ENCODE peak calls at places on chromosomes 7 and 10, in five cellular contexts. G is lower leg skin, E is left ventricle myocardium inferior, P is OCI-LY7, T is astrocyte of the cerebellum. U is an unnamed sample.

GRCh38 chr7:82778021-82778420 is 334.4 kb upstream of the CACNA2D1 start:
- DNase-seq in P (no peak), E (no peak), T (peak), G (no peak), U (no peak)

GRCh38 chr10:46520381-46520780 is 36.1 kb downstream of the GPRIN2 start:
- DNase-seq in T (no peak), P (no peak), E (peak), G (peak), U (no peak)

GRCh38 chr7:79806161-79806734 is 328.4 kb upstream of the GNAI1 start:
- DNase-seq in P (no peak), T (no peak), E (no peak), G (no peak), U (no peak)

GRCh38 chr7:266851-267840 is 22.8 kb upstream of the FOXL3 start:
- DNase-seq in G (no peak), P (no peak), E (no peak), T (no peak), U (no peak)

GRCh38 chr7:42768037-42768436 is 143.8 kb downstream of the C7orf25 start:
- DNase-seq in P (no peak), E (no peak), G (no peak), T (no peak), U (no peak)

GRCh38 chr7:140656548-140657515 is 15.9 kb upstream of the ADCK2 start:
- DNase-seq in P (peak), G (no peak), T (no peak), E (no peak), U (no peak)

GRCh38 chr7:43278088-43278644 is 165.7 kb downstream of the HECW1 start:
- DNase-seq in P (no peak), E (no peak), G (no peak), T (no peak), U (no peak)

GRCh38 chr10:123213192-123213591 is 59.0 kb downstream of the BUB3 start:
- DNase-seq in P (no peak), E (no peak), G (no peak), T (no peak), U (no peak)

GRCh38 chr10:43890124-43890523 is 241.4 kb upstream of the ZNF32 start:
- DNase-seq in G (no peak), P (no peak), E (no peak), T (no peak), U (no peak)

GRCh38 chr7:38306136-38306535 is 32.7 kb upstream of the TARP start:
- DNase-seq in E (no peak), G (no peak), T (peak), P (no peak), U (no peak)

GRCh38 chr7:102823715-102824114 is 74.9 kb downstream of the FAM185A start:
- DNase-seq in P (no peak), T (no peak), E (no peak), G (no peak), U (no peak)

GRCh38 chr10:117860823-117861222 is 185.9 kb downstream of the RAB11FIP2 start:
- DNase-seq in T (no peak), E (no peak), G (no peak), P (peak), U (no peak)

GRCh38 chr10:14562615-14563214 is 212.0 kb downstream of the FAM107B start:
- DNase-seq in E (no peak), P (no peak), G (no peak), T (no peak), U (no peak)

GRCh38 chr7:26279405-26279804 is 12.3 kb upstream of the SNX10 start:
- DNase-seq in G (peak), T (no peak), E (no peak), P (no peak), U (no peak)

GRCh38 chr7:157150825-157151412 is 12.2 kb downstream of the UBE3C start:
- DNase-seq in T (peak), E (peak), G (no peak), P (no peak), U (no peak)

GRCh38 chr10:130261766-130262165 is 125.6 kb downstream of the GLRX3 start:
- DNase-seq in P (no peak), T (no peak), G (no peak), E (no peak), U (no peak)

GRCh38 chr10:124296813-124297788 is 121.6 kb downstream of the OAT start:
- DNase-seq in G (peak), E (no peak), T (no peak), P (no peak), U (no peak)

GRCh38 chr10:11581213-11581612 is 30.2 kb downstream of the USP6NL start:
- DNase-seq in P (no peak), E (no peak), T (no peak), G (no peak), U (no peak)

GRCh38 chr7:27184342-27185012 is 555 bp downstream of the HOXA11 start:
- DNase-seq in G (peak), E (no peak), P (no peak), T (no peak), U (peak)

GRCh38 chr10:86354761-86355540 is 11.6 kb downstream of the GRID1 start:
- DNase-seq in E (no peak), T (no peak), G (no peak), P (no peak), U (no peak)

GRCh38 chr7:128974241-128974934 is 36.7 kb downstream of the IRF5 start:
- DNase-seq in P (no peak), G (no peak), T (no peak), E (no peak), U (no peak)

GRCh38 chr10:60955957-60956425 is 12.0 kb upstream of the RHOBTB1 start:
- DNase-seq in E (no peak), T (no peak), G (no peak), P (no peak), U (no peak)

GRCh38 chr7:22667187-22667561 is 59.8 kb upstream of the IL6 start:
- DNase-seq in P (no peak), E (no peak), G (no peak), T (no peak), U (no peak)

GRCh38 chr7:34236839-34237492 is 331.6 kb downstream of the BMPER start:
- DNase-seq in T (no peak), G (no peak), E (no peak), P (no peak), U (no peak)

GRCh38 chr7:13336227-13336626 is 648.8 kb downstream of the ARL4A start:
- DNase-seq in G (no peak), P (no peak), T (peak), E (no peak), U (no peak)

GRCh38 chr10:78277734-78278404 is 244.2 kb downstream of the RPS24 start:
- DNase-seq in G (peak), T (no peak), E (peak), P (no peak), U (no peak)

GRCh38 chr10:72695496-72695895 is 3.6 kb downstream of the MCU start:
- DNase-seq in T (no peak), P (no peak), G (no peak), E (no peak), U (no peak)

GRCh38 chr7:137862964-137863363 is 16.2 kb upstream of the DGKI start:
- DNase-seq in E (no peak), P (no peak), G (no peak), T (no peak), U (no peak)

GRCh38 chr7:17367502-17367901 is 69.0 kb downstream of the AHR start:
- DNase-seq in E (no peak), P (no peak), G (no peak), T (no peak), U (no peak)

GRCh38 chr7:17357952-17358351 is 59.5 kb downstream of the AHR start:
- DNase-seq in G (no peak), P (no peak), T (no peak), E (no peak), U (no peak)

GRCh38 chr7:17359610-17360009 is 61.2 kb downstream of the AHR start:
- DNase-seq in G (no peak), T (no peak), P (no peak), E (no peak), U (no peak)

GRCh38 chr7:17365776-17366175 is 67.3 kb downstream of the AHR start:
- DNase-seq in T (no peak), P (no peak), G (no peak), E (no peak), U (no peak)

DNA sequence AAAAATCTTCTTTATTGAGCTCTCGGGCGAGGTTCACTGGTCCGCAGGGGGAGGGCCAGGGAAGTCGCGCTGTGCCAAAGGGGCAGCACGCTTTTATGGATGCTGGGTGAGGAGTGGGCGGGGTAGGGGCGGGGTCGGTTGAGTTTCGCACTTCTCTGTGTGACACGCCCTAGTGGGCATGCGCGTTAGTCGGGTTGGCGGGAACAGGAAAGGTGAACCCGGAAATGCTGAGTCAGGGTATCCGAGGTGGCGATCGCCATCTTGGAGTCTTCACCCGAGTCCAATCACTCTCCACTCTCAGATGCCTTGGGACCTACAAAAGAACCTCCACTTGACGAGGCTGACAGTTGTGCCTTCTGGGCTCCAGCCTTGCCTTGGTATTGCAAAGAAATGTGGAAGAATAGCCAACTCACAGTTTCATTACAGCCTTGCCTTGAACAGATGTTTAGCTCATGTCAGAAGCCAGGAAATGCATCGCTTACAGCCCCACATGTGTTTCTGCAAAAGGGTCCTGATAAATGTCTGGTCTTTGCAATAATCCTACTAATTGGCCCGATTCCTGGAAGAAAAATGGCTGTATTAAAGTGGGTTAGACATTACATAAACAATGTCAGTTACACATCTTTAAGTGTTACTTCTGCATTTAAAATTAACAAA is 64.1 kb downstream of the AHR start:
- DNase-seq in G (no peak), P (no peak), T (no peak), E (no peak), U (no peak)
- TF ChIP-seq CTCF in G (no peak), P (no peak), T (no peak), E (no peak), U (no peak)

GRCh38 chr7:30027915-30028748 is at the start of gene PLEKHA8:
- DNase-seq in T (peak), G (peak), E (peak), P (peak), U (peak)

GRCh38 chr7:30028749-30029635 is 780 bp downstream of the PLEKHA8 start:
- DNase-seq in G (no peak), P (peak), E (peak), T (no peak), U (no peak)

GRCh38 chr7:30027065-30027456 is 559 bp upstream of the FKBP14 start:
- DNase-seq in T (peak), E (no peak), G (no peak), P (peak), U (no peak)

GRCh38 chr7:30032310-30033125 is 4.3 kb downstream of the PLEKHA8 start:
- DNase-seq in T (peak), G (no peak), P (peak), E (no peak), U (no peak)

DNA sequence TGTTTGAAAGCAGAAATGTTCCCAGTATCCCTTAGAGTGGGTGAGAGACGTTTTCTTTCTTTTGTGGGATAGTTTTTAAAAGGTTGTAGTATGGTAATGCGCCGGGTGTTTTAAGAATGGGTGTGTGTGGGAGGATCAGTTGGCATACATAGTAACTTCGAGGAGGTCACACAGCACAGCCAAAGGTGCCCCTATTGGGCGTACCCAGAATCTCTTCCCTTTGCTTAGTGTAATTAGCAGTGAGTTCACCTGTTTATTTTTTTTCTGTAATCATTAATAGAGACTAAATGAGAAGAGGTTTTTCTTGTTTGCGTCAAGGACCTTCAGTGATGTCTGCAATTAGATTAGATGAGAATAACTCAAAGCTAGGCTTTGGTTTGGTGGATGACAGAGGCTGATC is 1.5 kb downstream of the PLEKHA8 start:
- DNase-seq in G (no peak), P (peak), E (no peak), T (no peak), U (no peak)
- TF ChIP-seq CTCF in G (no peak), P (peak), E (no peak), T (no peak), U (no peak)

GRCh38 chr10:28300027-28300426 is 2.8 kb downstream of the MPP7 start:
- DNase-seq in G (no peak), E (no peak), T (no peak), P (peak), U (no peak)
- TF ChIP-seq CTCF in G (no peak), E (no peak), T (no peak), P (peak), U (no peak)

GRCh38 chr7:50981743-50982142 is 199.0 kb upstream of the GRB10 start:
- DNase-seq in T (no peak), P (no peak), E (no peak), G (no peak), U (no peak)

GRCh38 chr7:50978633-50979215 is 196.0 kb upstream of the GRB10 start:
- DNase-seq in P (no peak), E (no peak), G (no peak), T (no peak), U (no peak)

GRCh38 chr7:50988465-50988864 is 205.8 kb upstream of the GRB10 start:
- DNase-seq in G (no peak), P (no peak), E (no peak), T (no peak), U (no peak)

DNA sequence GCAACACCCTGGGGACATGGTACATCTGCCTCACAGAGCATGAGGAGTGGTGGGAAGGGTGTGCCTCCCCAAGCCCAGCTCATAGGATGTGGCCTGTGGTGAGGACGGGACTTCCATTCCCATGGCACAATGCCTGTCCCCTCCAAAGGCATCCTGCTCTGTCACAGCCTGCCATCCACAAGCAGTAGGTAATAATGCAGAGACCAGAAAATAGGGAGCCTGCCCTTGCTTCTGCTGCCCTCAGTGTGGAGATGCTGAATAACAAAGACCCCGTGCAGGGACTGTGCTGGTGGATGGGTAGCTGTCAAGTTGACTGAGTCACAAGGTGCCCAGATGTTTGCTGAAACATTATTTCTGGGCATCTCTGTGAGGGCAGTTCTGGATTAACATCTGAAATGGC is 199.9 kb upstream of the GRB10 start:
- DNase-seq in G (no peak), P (no peak), E (no peak), T (no peak), U (no peak)
- TF ChIP-seq CTCF in G (no peak), P (peak), E (no peak), T (peak), U (no peak)

U was measured in natural killer cell.